ENCODE peak calls at places on chromosomes 6 and 20, in five cellular contexts. F, L, I, R and C are unnamed samples.
A peak's percentile ranks its signal among the peaks of the same experiment; 100 is the strongest.

GRCh38 chr6:142871910-142872331 is 73.1 kb downstream of the HIVEP2 start:
- DNase-seq in R (peak; percentile 91), F (no peak), L (peak; percentile 99), I (no peak), C (peak; percentile 81)

GRCh38 chr6:3887150-3887700 is 38.1 kb downstream of the FAM50B start:
- DNase-seq in L (peak; percentile 36), I (no peak), F (no peak), R (peak; percentile 69), C (no peak)

GRCh38 chr20:48098866-48099265 is 313.6 kb upstream of the SULF2 start:
- DNase-seq in F (no peak), L (peak; percentile 45), R (peak; percentile 83), I (no peak), C (no peak)

GRCh38 chr6:119541132-119541905 is 191.8 kb upstream of the MAN1A1 start:
- DNase-seq in F (no peak), R (peak; percentile 97), I (no peak), L (peak; percentile 99), C (peak; percentile 100)

GRCh38 chr6:35318200-35318844 is 20.7 kb downstream of the DEF6 start:
- DNase-seq in R (peak; percentile 79), F (peak; percentile 93), L (peak; percentile 82), I (peak; percentile 93), C (peak; percentile 56)

GRCh38 chr6:75436869-75437268 is 56.7 kb downstream of the FILIP1 start:
- DNase-seq in L (no peak), I (no peak), F (peak; percentile 73), R (peak; percentile 35), C (no peak)

GRCh38 chr6:118263929-118264486 is 284.1 kb upstream of the PLN start:
- DNase-seq in F (no peak), L (peak; percentile 29), R (peak; percentile 51), I (no peak), C (no peak)

GRCh38 chr20:38987777-38988176 is 25.6 kb downstream of the DHX35 start:
- DNase-seq in F (no peak), I (no peak), R (no peak), L (no peak), C (no peak)

GRCh38 chr6:69090132-69090531 is 455.1 kb downstream of the ADGRB3 start:
- DNase-seq in R (peak; percentile 36), L (peak; percentile 97), I (no peak), F (no peak), C (peak; percentile 82)

GRCh38 chr6:148501178-148501590 is 158.5 kb downstream of the SASH1 start:
- DNase-seq in I (no peak), L (peak; percentile 98), R (peak; percentile 97), F (no peak), C (peak; percentile 98)

GRCh38 chr6:31355540-31355988 is 1.4 kb downstream of the HLA-B start:
- DNase-seq in I (no peak), R (no peak), F (no peak), L (no peak), C (no peak)

GRCh38 chr20:48626226-48626937 is 201.4 kb downstream of the PREX1 start:
- DNase-seq in I (peak; percentile 51), L (no peak), R (no peak), F (peak; percentile 69), C (no peak)

GRCh38 chr6:33888183-33888582 is 84.4 kb upstream of the MLN start:
- DNase-seq in F (no peak), R (no peak), I (no peak), L (no peak), C (no peak)

GRCh38 chr6:3277251-3277650 is 18.5 kb downstream of the PSMG4 start:
- DNase-seq in R (no peak), L (no peak), I (no peak), F (peak; percentile 51), C (no peak)

GRCh38 chr20:44199877-44200276 is 10.7 kb downstream of the OSER1 start:
- DNase-seq in R (no peak), L (no peak), F (no peak), I (no peak), C (no peak)

GRCh38 chr6:144012534-144012933 is 4.5 kb upstream of the PLAGL1 start:
- DNase-seq in R (peak; percentile 8), I (no peak), L (peak; percentile 51), F (no peak), C (no peak)

GRCh38 chr6:122624853-122625252 is 14.6 kb downstream of the PKIB start:
- DNase-seq in L (no peak), R (no peak), F (no peak), I (no peak), C (no peak)

GRCh38 chr6:166692723-166693302 is 65.8 kb upstream of the RPS6KA2 start:
- DNase-seq in I (no peak), F (no peak), L (no peak), R (no peak), C (no peak)

GRCh38 chr6:30129818-30130679 is 5.9 kb upstream of the TRIM40 start:
- DNase-seq in R (no peak), L (no peak), I (no peak), F (no peak), C (no peak)

DNA sequence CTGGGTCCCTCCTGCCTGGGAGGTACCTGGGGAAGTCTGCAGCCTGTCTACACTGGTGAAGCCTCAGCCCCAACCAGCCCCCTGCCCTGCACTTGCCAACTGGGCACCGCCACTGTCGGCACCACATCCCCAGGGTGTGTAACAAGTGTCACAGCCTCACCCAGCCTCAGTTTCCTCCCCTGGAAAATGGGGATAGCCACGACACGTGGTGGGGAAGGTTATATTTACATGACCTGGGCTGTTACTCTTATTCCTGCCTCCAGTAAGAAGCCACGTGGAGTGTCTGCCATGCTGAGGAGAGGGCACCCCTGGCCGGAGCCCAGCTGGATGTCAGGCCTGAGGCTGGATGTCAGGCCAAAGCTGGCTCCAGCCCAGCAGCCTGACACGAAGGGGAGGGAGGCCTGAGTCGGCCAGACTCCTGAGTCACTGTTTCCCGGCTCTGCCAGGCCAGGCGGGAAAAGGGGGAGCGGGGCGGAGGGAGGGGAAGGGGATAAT is 44.9 kb downstream of the SNAI1 start:
- DNase-seq in I (peak; percentile 95), F (peak; percentile 96), L (peak; percentile 94), R (peak; percentile 95), C (peak; percentile 71)
- H3K4me3 ChIP-seq in I (no peak overlapping the region), F (no peak overlapping the region), L (no peak overlapping the region), R (no peak overlapping the region), C (no peak overlapping the region)

GRCh38 chr6:43453831-43454230 is 1.5 kb downstream of the DLK2 start:
- DNase-seq in R (no peak), L (no peak), I (no peak), F (no peak), C (no peak)
- H3K4me3 ChIP-seq in R (no peak overlapping the region), L (no peak overlapping the region), I (no peak overlapping the region), F (no peak overlapping the region), C (no peak overlapping the region)

GRCh38 chr6:36765943-36766648 is 68.5 kb downstream of the RAB44 start:
- DNase-seq in L (peak; percentile 69), F (peak; percentile 93), R (peak; percentile 90), I (peak; percentile 90), C (peak; percentile 35)
- H3K4me3 ChIP-seq in L (no peak overlapping the region), F (no peak overlapping the region), R (no peak overlapping the region), I (no peak overlapping the region), C (no peak overlapping the region)

GRCh38 chr20:4597215-4597614 is 124.5 kb upstream of the PRND start:
- DNase-seq in R (no peak), F (no peak), L (no peak), I (no peak), C (no peak)

GRCh38 chr20:4591975-4592315 is 129.8 kb upstream of the PRND start:
- DNase-seq in L (no peak), I (no peak), R (no peak), F (no peak), C (no peak)

GRCh38 chr20:4593149-4593525 is 128.6 kb upstream of the PRND start:
- DNase-seq in L (no peak), I (no peak), R (no peak), F (no peak), C (no peak)

DNA sequence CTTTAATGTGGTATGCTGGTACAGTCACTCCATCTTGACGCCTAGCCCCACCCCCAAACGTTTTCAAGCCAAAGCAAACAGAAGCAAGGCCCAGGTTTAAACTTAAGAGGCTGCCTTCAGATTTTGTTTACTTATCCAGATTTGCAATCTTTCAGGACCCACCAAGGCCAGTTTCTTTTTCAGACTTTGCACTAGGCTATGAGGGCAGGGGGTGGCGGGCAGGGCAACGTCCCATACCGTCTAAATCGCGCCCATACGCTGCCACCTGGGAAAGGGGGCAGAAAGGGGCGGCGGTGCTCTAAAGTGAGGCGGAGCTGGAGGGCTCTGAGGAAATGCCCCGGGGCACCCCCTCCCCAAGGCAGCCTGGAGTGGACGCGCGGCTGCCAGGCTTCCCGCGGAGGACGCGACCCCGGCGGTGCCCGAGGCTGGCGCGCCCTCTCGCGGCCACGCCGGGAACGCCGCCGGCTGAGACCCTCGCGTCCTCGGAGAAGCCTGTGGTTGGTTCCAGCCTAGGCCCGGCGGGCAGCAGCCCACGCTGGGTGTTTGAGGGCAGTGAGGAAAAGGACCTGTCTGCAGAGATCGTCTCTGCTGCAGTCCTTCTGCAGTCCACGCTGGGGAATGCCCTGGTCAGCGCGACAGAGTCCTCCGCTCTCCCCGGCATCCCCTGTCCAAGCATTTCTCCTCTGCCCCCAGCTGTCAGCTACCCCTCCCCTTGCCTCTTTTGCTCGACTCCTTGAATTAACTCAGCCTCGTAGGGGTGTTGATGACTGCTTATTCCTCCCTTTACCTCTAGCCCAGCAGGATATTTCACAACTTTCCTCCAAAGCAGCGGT is 129.2 kb upstream of the PRND start:
- DNase-seq in R (peak; percentile 44), F (peak; percentile 85), L (peak; percentile 31), I (peak; percentile 77), C (no peak)
- H3K4me3 ChIP-seq in R (peak overlapping the region; percentile 40), F (no peak overlapping the region), L (peak overlapping the region; percentile 35), I (peak overlapping the region; percentile 42), C (peak overlapping the region; percentile 38)

DNA sequence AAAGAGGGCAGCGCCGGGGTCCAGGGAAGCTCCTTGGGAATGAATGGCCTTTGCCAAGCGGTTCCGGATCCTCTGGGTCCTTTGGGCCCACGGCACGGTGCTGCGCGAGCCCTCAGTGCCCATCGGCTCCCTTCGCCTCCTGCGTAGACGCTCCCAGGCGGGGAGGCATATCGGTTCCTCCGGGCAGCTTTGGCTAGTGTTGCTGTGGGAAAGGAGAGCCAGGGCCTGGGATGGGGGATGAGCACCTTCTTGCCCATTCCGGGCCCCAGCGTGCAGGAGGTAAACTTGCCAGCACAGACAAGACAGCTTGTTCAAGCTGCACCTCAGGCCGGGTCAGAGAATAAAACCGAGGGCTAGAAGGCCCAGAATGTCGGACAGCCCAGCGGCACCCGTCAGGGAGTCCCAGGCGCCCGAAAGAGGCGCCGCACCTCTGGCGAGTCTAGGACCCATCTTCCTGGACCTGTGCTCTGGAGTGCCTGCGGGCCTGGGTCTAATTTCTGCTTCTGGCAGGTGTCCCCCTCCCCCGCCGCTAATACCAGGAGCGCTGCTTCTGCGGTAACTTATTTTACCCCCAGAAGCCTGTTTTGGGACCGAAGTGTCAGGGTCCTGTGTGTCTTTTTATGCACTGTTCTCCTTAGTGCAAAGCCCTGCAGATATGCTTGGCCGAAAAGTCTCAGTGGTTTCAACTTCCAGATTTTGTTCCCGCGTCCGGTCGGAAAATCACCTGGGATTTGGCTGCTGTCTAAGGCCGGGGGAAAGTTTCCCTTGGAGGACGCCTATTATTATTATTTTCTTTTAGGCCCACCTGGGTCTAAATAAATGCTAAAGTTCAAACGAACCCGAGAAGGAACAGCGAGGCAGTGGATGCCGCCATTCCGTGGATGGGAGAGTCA is 1.7 kb upstream of the TFAP2C start:
- DNase-seq in R (no peak), L (no peak), I (peak; percentile 60), F (no peak), C (no peak)
- H3K4me3 ChIP-seq in R (no peak overlapping the region), L (no peak overlapping the region), I (no peak overlapping the region), F (no peak overlapping the region), C (no peak overlapping the region)

GRCh38 chr20:45373353-45374100 is 4.6 kb downstream of the TP53TG5 start:
- DNase-seq in F (peak; percentile 98), R (peak; percentile 86), I (peak; percentile 95), L (peak; percentile 59), C (no peak)
- H3K4me3 ChIP-seq in F (peak overlapping the region; percentile 37), R (peak overlapping the region; percentile 46), I (peak overlapping the region; percentile 57), L (peak overlapping the region; percentile 49), C (peak overlapping the region; percentile 46)